ENCODE peak calls at places on chromosomes 2 and 18, in four cellular contexts. I is ovary, Y is breast epithelium, C is fibroblast of villous mesenchyme. Z is an unnamed sample.

GRCh38 chr18:3706279-3707097 is 256.5 kb downstream of the TGIF1 start:
- DNase-seq in I (no peak), Y (no peak), C (peak), Z (no peak)

GRCh38 chr18:25111382-25112070 is 240.4 kb downstream of the ZNF521 start:
- DNase-seq in I (no peak), Y (no peak), C (peak), Z (no peak)

GRCh38 chr2:2170861-2171260 is 160.2 kb downstream of the MYT1L start:
- DNase-seq in C (no peak), Y (no peak), I (no peak), Z (no peak)

GRCh38 chr2:160405077-160405865 is 88.3 kb downstream of the RBMS1 start:
- DNase-seq in Y (no peak), C (no peak), I (no peak), Z (no peak)

GRCh38 chr2:217289153-217289908 is 429.5 kb upstream of the TNP1 start:
- DNase-seq in C (peak), I (no peak), Y (no peak), Z (no peak)

GRCh38 chr2:102412199-102412598 is 10.8 kb upstream of the IL18RAP start:
- DNase-seq in Y (no peak), I (no peak), C (no peak), Z (no peak)

GRCh38 chr2:71067567-71068217 is 756 bp upstream of the NAGK start:
- DNase-seq in C (no peak), I (peak), Y (no peak), Z (peak)

GRCh38 chr18:48788378-48788777 is 162.4 kb downstream of the SMAD7 start:
- DNase-seq in I (peak), C (no peak), Y (no peak), Z (no peak)

GRCh38 chr2:184599054-184599874 is 935 bp downstream of the ZNF804A start:
- DNase-seq in Y (no peak), C (peak), I (no peak), Z (no peak)

GRCh38 chr2:127526940-127527804 is 883 bp upstream of the IWS1 start:
- DNase-seq in I (no peak), Y (no peak), C (no peak), Z (no peak)
- TF ChIP-seq CTCF in I (no peak), Y (no peak), C (peak), Z (no peak)

DNA sequence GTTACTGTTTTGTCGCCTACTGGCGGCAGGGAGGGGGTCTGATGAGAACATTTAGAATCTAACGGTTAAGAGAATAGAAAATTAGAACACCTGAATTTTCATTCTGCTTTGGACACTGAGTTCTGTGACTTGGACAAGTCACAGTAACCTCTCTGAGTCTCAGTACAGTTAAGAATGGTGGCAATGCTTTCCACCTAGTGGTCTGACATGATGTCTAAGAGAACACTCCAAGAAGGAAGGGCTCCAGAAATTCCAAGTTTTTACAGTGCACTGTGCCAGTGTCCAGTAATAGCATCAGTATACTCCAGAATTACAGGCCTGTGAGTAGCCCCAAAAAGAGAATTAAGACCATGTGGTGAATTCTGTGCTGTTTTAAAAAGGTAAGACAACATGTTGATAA is 174.1 kb upstream of the ZFP36L2 start:
- DNase-seq in I (no peak), Y (no peak), C (no peak), Z (no peak)
- TF ChIP-seq CTCF in I (no peak), Y (peak), C (peak), Z (no peak)

GRCh38 chr18:50051288-50051687 is 143.7 kb downstream of the MYO5B start:
- DNase-seq in Y (no peak), C (no peak), I (no peak), Z (no peak)
- TF ChIP-seq CTCF in Y (no peak), C (peak), I (no peak), Z (no peak)

DNA sequence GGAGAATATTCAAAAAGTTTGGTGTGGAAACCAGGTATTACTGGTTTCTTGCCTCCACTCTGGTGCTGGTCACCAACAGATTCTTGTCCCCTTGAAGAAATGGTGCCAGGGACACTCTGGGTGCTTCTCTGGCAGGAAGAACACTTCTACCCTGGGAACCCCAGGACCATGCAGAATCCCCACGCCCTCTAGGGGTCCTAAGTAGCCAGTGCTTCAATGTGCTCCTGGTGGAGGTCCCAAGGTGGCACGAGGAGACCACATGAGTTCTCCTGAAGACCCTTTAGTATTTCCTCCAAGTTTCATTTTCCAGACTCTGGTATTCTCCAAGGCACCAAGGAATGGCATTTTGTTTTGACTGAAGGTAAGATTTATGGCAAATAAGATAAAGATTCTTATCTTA is 380.6 kb downstream of the TSN start:
- DNase-seq in Y (no peak), I (no peak), C (peak), Z (peak)
- TF ChIP-seq CTCF in Y (no peak), I (no peak), C (peak), Z (peak)

GRCh38 chr2:105738658-105739051 is 6.1 kb upstream of the NCK2 start:
- DNase-seq in I (no peak), Y (no peak), C (no peak), Z (no peak)

GRCh38 chr2:105732955-105733607 is 11.6 kb upstream of the NCK2 start:
- DNase-seq in I (no peak), C (no peak), Y (no peak), Z (no peak)

GRCh38 chr2:105737980-105738657 is 6.6 kb upstream of the NCK2 start:
- DNase-seq in C (no peak), Y (no peak), I (no peak), Z (no peak)

GRCh38 chr2:105734762-105735538 is 9.8 kb upstream of the NCK2 start:
- DNase-seq in C (peak), Y (no peak), I (no peak), Z (no peak)

DNA sequence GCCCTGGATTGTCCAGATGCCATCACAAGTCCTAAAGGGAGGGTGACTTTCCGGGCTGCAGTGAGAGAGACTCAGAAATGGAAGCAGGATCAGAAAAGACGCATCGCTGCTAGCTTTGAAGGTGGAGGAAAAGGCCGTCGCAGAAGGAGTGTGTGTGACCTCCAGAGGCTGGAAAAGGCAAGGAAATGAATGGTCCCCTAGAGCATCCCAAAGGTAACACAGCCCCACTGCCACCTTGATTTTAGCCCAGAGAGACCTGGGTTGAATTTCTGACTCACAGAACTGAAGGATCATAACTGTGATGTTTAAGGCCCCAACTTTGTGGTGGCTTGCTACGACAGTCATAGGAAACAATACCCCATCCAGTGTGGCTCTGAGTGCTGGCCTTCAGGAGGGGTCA is 8.6 kb upstream of the NCK2 start:
- DNase-seq in I (no peak), Y (no peak), C (no peak), Z (no peak)
- TF ChIP-seq CTCF in I (no peak), Y (no peak), C (no peak), Z (no peak)

GRCh38 chr2:174522553-174522952 is 35.7 kb upstream of the GPR155 start:
- DNase-seq in C (peak), I (no peak), Y (no peak), Z (no peak)
- TF ChIP-seq CTCF in C (peak), I (no peak), Y (no peak), Z (peak)

GRCh38 chr2:5695641-5696350 is 3.6 kb downstream of the SOX11 start:
- DNase-seq in I (no peak), C (no peak), Y (no peak), Z (no peak)

GRCh38 chr2:5696351-5696740 is 4.2 kb downstream of the SOX11 start:
- DNase-seq in Y (no peak), C (no peak), I (no peak), Z (no peak)

GRCh38 chr2:5698171-5698570 is 6.0 kb downstream of the SOX11 start:
- DNase-seq in I (no peak), Y (no peak), C (no peak), Z (no peak)

GRCh38 chr2:5697554-5697953 is 5.4 kb downstream of the SOX11 start:
- DNase-seq in I (no peak), C (no peak), Y (no peak), Z (no peak)

DNA sequence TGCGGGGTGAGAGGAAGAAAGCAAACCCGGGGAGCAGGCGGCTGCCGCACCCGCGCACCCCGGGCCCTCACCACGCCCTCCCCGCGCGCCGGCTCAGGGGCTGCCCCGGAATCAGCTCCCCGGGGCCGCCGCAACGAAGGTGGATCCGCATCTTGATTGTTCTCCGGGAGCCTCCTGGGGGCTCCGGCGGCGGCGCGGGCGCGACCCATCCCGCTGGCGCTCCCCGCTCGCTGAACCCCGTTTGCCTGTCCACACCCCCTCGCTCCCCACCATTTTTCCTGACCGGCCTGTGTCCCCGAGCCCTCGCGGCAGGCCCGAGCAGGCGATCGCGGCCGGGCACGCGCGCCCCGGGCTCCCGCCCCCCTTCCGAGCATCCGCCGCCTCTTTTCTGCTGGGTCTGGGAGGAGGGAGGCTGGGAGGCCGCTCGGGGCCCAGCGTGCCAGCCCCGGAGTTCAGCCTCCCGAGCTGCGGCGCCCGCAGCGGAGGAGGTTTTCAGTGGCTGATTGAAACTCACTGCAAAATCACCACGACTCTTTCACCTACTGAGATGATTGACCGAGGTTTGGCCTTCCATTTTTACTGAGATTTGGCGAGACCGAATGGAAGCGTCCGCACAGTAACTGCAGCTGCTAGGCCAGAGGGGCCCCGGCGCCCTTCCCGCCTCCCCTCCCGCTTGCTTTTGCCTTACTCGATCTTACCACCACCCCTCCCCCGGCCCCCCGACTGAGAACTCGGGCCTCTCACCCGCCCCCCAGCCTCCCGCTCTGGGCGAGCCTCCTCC is 4.7 kb downstream of the SOX11 start:
- DNase-seq in C (no peak), I (no peak), Y (no peak), Z (no peak)
- TF ChIP-seq CTCF in C (no peak), I (no peak), Y (no peak), Z (no peak)

GRCh38 chr2:230940476-230940815 is 15.4 kb upstream of the GPR55 start:
- DNase-seq in Y (peak), C (no peak), I (no peak), Z (no peak)

GRCh38 chr2:230942920-230943896 is 18.2 kb upstream of the GPR55 start:
- DNase-seq in C (no peak), Y (peak), I (no peak), Z (peak)

GRCh38 chr2:230941202-230942180 is 16.4 kb upstream of the GPR55 start:
- DNase-seq in I (no peak), Y (peak), C (no peak), Z (no peak)

GRCh38 chr2:230944123-230944653 is 19.1 kb upstream of the GPR55 start:
- DNase-seq in Y (no peak), C (no peak), I (no peak), Z (peak)

GRCh38 chr2:230942371-230942770 is 17.3 kb upstream of the GPR55 start:
- DNase-seq in C (no peak), Y (peak), I (no peak), Z (no peak)
- TF ChIP-seq CTCF in C (no peak), Y (no peak), I (no peak), Z (no peak)

GRCh38 chr2:143903172-143903856 is 616.6 kb downstream of the ZEB2 start:
- DNase-seq in Y (no peak), C (peak), I (no peak), Z (no peak)
- TF ChIP-seq CTCF in Y (no peak), C (no peak), I (no peak), Z (no peak)

GRCh38 chr2:149487189-149487588 is 100.4 kb downstream of the MMADHC start:
- DNase-seq in C (peak), I (no peak), Y (no peak), Z (no peak)
- TF ChIP-seq CTCF in C (peak), I (no peak), Y (no peak), Z (no peak)

Z was measured in activated CD8-positive, alpha-beta T cell treated with anti-CD3 and anti-CD28 coated beads for 36 hours.